ENCODE peak calls at places on chromosomes 11 and 22, in four cellular contexts. I is GM13976; V is uterus; C is activated T-helper 9 cell treated with anti-CD3 and anti-CD28 coated beads, Interleukin-2, amount 50 U/mL, for 16 hours. B is an unnamed sample.

GRCh38 chr11:133968300-133968699 is 11.5 kb upstream of the IGSF9B start:
- DNase-seq in I (no peak), V (no peak), C (no peak), B (no peak)

GRCh38 chr22:19984201-19984753 is 32.3 kb downstream of the ARVCF start:
- DNase-seq in I (no peak), V (peak; percentile 59), C (no peak), B (peak; percentile 40)

GRCh38 chr11:82046778-82047177 is 686.9 kb downstream of the FAM181B start:
- DNase-seq in I (no peak), V (no peak), C (no peak), B (no peak)

GRCh38 chr11:114060402-114061052 is 1.0 kb downstream of the ZBTB16 start:
- DNase-seq in I (no peak), V (no peak), C (no peak), B (no peak)

GRCh38 chr11:30936476-30936875 is 350.3 kb upstream of the MPPED2 start:
- DNase-seq in I (no peak), V (no peak), C (no peak), B (peak; percentile 24)

GRCh38 chr11:116558504-116559252 is 214.1 kb downstream of the BUD13 start:
- DNase-seq in I (no peak), V (no peak), C (no peak), B (peak; percentile 28)

GRCh38 chr11:11504071-11504470 is 117.7 kb downstream of the GALNT18 start:
- DNase-seq in I (no peak), V (no peak), C (no peak), B (no peak)

GRCh38 chr22:47357086-47357485 is 594.6 kb downstream of the TBC1D22A start:
- DNase-seq in I (no peak), V (no peak), C (no peak), B (no peak)

GRCh38 chr11:10181811-10182210 is 112.2 kb downstream of the SBF2 start:
- DNase-seq in I (peak; percentile 27), V (no peak), C (no peak), B (peak; percentile 36)

GRCh38 chr11:41612415-41612814 is 153.0 kb upstream of the LRRC4C start:
- DNase-seq in I (no peak), V (no peak), C (no peak), B (no peak)

GRCh38 chr22:26502688-26503561 is 9.3 kb downstream of the TFIP11 start:
- DNase-seq in I (peak; percentile 75), V (no peak), C (peak; percentile 24), B (no peak)

GRCh38 chr11:108751444-108751843 is 86.6 kb downstream of the DDX10 start:
- DNase-seq in I (no peak), V (no peak), C (no peak), B (no peak)

GRCh38 chr11:25520459-25520858 is 811.5 kb upstream of the ANO3 start:
- DNase-seq in I (no peak), V (no peak), C (no peak), B (no peak)

GRCh38 chr11:63999349-64000025 is 13.2 kb downstream of the OTUB1 start:
- DNase-seq in I (peak; percentile 84), V (peak; percentile 69), C (peak; percentile 60), B (peak; percentile 83)

GRCh38 chr22:24925586-24926427 is 20.7 kb downstream of the LHFPL7 start:
- DNase-seq in I (no peak), V (no peak), C (no peak), B (no peak)

GRCh38 chr11:1931791-1932480 is 12.4 kb downstream of the TNNT3 start:
- DNase-seq in I (no peak), V (peak; percentile 19), C (no peak), B (no peak)

GRCh38 chr11:109514313-109515018 is 92.5 kb downstream of the C11orf87 start:
- DNase-seq in I (no peak), V (no peak), C (no peak), B (no peak)

B was measured in NCI-H226.